ENCODE peak calls at places on chromosomes 4 and X, in nine cellular contexts. M is MM.1S; Q is choroid plexus epithelial cell; L is mesendoderm; U is IMR-90; E is fibroblast of lung; T is CD4-positive, CD25-positive, alpha-beta regulatory T cell; W is mesenchymal stem cell; G is neural progenitor cell. A is an unnamed sample.

GRCh38 chr4:31089815-31090214 is 369.6 kb downstream of the PCDH7 start:
- DNase-seq in M (peak), U (peak), W (peak), G (no peak), T (no peak), L (no peak), Q (peak), E (peak), A (no peak)

GRCh38 chr4:185743722-185744121 is 68.3 kb downstream of the SORBS2 start:
- DNase-seq in W (no peak), L (no peak), U (no peak), Q (no peak), T (no peak), G (no peak), E (no peak), M (no peak), A (no peak)

GRCh38 chr4:1961038-1961437 is 47.7 kb downstream of the NELFA start:
- DNase-seq in Q (no peak), G (no peak), W (no peak), T (no peak), M (no peak), L (no peak), E (no peak), U (no peak), A (no peak)

GRCh38 chr4:133149932-133150642 is 993 bp downstream of the PCDH10 start:
- DNase-seq in M (no peak), Q (peak), W (peak), G (no peak), T (no peak), U (no peak), L (no peak), E (peak), A (no peak)

GRCh38 chr4:41015031-41015675 is 199.2 kb downstream of the APBB2 start:
- DNase-seq in M (no peak), T (no peak), G (no peak), Q (no peak), W (no peak), U (no peak), L (peak), E (no peak), A (no peak)

GRCh38 chr4:151104621-151105020 is 5.2 kb downstream of the RPS3A start:
- DNase-seq in L (no peak), Q (no peak), T (no peak), G (no peak), E (no peak), M (no peak), W (no peak), U (no peak), A (no peak)

GRCh38 chrX:48514868-48515460 is 6.2 kb downstream of the PORCN start:
- DNase-seq in L (no peak), Q (no peak), T (no peak), G (no peak), M (no peak), W (no peak), E (no peak), U (no peak), A (no peak)

GRCh38 chr4:108417923-108418322 is 202.5 kb upstream of the RPL34 start:
- DNase-seq in T (no peak), G (no peak), U (peak), W (peak), Q (peak), M (no peak), E (peak), L (no peak), A (no peak)

GRCh38 chrX:3268804-3269203 is 77.6 kb downstream of the MXRA5 start:
- DNase-seq in M (no peak), T (no peak), U (peak), W (peak), G (no peak), L (no peak), Q (no peak), E (peak), A (no peak)

GRCh38 chr4:127113852-127114362 is 518.9 kb upstream of the INTU start:
- DNase-seq in T (no peak), L (peak), W (no peak), Q (no peak), U (no peak), M (no peak), E (no peak), G (no peak), A (no peak)

GRCh38 chr4:89836897-89837384 is at the start of gene SNCA:
- DNase-seq in M (no peak), U (peak), L (peak), Q (peak), G (peak), E (peak), T (peak), W (peak), A (no peak)

GRCh38 chrX:139738581-139738980 is 30.6 kb upstream of the MCF2 start:
- DNase-seq in G (no peak), T (no peak), U (peak), L (peak), E (peak), W (peak), Q (peak), M (peak), A (no peak)

GRCh38 chr4:151362404-151363164 is 37.2 kb upstream of the SH3D19 start:
- DNase-seq in G (peak), T (peak), M (peak), U (peak), E (peak), L (peak), W (peak), Q (peak), A (peak)

GRCh38 chr4:177444911-177445736 is 2.9 kb upstream of the AGA start:
- DNase-seq in G (no peak), L (no peak), M (no peak), U (no peak), Q (no peak), T (no peak), W (no peak), E (no peak), A (no peak)
- H3K4me3 ChIP-seq in G (peak), L (no peak), M (no peak), U (no peak), Q (no peak), T (no peak), W (no peak), E (no peak), A (no peak)

DNA sequence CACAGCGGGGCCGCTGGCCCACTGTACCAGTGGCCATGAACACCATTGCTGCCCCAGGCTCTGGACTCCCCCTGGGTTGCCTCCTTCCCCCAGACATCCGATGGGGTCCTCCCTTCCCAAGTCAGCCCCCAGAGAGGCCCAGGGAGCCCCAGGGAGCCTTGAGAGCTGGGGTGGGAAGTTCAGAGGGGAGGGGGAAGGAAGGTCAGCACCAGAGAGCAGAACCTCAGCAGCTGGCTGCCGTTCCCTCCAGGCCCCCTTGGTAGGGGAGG is 464 bp upstream of the ARHGAP4 start:
- DNase-seq in W (no peak), L (peak), T (no peak), G (no peak), Q (no peak), E (no peak), U (no peak), M (no peak), A (no peak)
- H3K4me3 ChIP-seq in W (peak), L (no peak), T (peak), G (peak), Q (no peak), E (no peak), U (no peak), M (peak), A (peak)

GRCh38 chrX:30246769-30247489 is at the start of gene MAGEB1:
- DNase-seq in G (peak), W (no peak), U (no peak), E (no peak), L (peak), Q (no peak), M (no peak), T (no peak), A (no peak)
- H3K4me3 ChIP-seq in G (no peak), W (no peak), U (no peak), E (no peak), L (no peak), Q (no peak), M (no peak), T (no peak), A (no peak)

DNA sequence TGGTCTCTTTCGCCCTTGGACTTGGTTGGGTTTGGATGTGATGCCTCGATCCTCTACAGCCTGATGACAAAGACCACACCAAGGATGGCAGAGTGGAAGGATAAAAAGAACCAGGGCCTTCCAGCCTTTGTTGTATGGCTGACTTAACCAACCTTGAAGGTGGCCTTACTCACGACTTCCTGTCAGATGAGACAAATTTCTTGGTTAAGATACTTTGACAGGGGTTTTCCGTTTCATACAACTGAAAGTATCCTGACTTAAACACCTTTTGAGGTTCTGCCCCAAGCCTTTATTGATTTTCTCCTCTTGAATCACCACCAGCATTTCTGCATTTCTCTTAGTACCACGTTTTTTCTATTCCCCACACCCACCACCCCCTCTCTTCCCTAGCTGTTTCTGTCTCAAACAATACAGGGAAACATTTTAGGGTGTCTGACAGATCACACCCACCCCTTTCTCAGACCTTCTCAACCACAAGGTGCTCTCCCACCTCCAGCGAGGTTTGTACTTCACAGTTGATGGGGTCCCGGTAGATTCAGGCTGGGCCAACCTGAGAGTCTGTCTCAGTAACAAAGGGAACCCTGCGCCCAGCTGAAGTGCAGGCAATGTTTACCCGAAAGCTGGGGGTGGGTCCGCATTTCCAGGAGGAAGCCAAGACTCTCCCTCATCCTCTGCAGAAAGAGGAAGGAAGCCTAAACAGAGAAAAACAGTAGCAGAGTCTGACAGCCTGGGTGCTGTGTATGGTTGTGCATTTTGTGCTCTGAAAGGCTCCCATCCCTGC is 5.0 kb upstream of the TSPAN5 start:
- DNase-seq in U (no peak), W (no peak), E (no peak), L (no peak), Q (no peak), G (no peak), T (peak), M (peak), A (peak)
- H3K4me3 ChIP-seq in U (no peak), W (no peak), E (no peak), L (no peak), Q (no peak), G (no peak), T (peak), M (peak), A (peak)

GRCh38 chr4:102779204-102779603 is 18.4 kb upstream of the MANBA start:
- DNase-seq in T (no peak), U (no peak), M (peak), E (no peak), W (no peak), G (no peak), Q (no peak), L (no peak), A (no peak)
- H3K4me3 ChIP-seq in T (no peak), U (no peak), M (no peak), E (no peak), W (no peak), G (no peak), Q (no peak), L (no peak), A (no peak)

GRCh38 chr4:149121015-149121404 is 678.8 kb upstream of the NR3C2 start:
- DNase-seq in E (no peak), L (no peak), W (no peak), G (no peak), Q (no peak), T (no peak), M (no peak), U (no peak), A (no peak)

DNA sequence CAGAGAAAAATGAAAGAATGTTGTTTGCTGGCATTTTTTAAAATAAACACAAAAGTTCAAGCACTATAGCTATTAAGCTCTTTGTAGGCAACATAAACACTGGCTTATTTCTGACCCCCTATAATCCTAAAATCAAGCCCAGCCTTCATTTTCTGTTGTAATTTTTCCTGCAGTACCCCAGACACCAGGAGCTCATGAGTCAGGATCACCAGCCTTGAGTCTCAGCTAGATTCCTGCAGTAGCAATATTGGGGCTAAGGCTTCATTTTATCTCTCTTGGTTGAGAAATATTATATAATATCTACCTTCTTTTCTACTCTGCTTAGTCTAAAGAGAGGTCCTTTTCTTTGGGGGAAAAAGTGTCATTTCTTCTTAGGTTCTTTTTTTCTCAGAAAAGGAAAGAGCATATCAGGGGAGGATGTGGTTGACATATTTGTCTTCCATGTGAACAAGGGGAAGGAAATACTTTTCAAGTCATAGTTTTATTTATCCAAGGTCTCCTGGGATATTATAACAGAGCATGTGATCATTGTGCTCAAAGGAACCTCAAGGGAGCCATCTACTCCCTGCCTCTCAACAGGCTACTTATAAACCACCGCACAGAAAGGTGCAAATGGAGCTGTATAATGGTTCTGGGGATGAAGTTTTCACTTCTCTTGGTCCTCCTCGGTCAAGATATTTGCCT is 678.3 kb upstream of the NR3C2 start:
- DNase-seq in U (peak), Q (peak), M (no peak), T (no peak), G (no peak), W (peak), L (no peak), E (peak), A (no peak)
- H3K4me3 ChIP-seq in U (no peak), Q (no peak), M (no peak), T (no peak), G (no peak), W (no peak), L (no peak), E (no peak), A (no peak)

GRCh38 chr4:112296949-112297483 is at the start of gene ALPK1:
- DNase-seq in L (no peak), W (peak), E (peak), M (peak), T (no peak), G (no peak), Q (peak), U (peak), A (peak)
- H3K4me3 ChIP-seq in L (no peak), W (peak), E (peak), M (peak), T (peak), G (no peak), Q (peak), U (peak), A (peak)

DNA sequence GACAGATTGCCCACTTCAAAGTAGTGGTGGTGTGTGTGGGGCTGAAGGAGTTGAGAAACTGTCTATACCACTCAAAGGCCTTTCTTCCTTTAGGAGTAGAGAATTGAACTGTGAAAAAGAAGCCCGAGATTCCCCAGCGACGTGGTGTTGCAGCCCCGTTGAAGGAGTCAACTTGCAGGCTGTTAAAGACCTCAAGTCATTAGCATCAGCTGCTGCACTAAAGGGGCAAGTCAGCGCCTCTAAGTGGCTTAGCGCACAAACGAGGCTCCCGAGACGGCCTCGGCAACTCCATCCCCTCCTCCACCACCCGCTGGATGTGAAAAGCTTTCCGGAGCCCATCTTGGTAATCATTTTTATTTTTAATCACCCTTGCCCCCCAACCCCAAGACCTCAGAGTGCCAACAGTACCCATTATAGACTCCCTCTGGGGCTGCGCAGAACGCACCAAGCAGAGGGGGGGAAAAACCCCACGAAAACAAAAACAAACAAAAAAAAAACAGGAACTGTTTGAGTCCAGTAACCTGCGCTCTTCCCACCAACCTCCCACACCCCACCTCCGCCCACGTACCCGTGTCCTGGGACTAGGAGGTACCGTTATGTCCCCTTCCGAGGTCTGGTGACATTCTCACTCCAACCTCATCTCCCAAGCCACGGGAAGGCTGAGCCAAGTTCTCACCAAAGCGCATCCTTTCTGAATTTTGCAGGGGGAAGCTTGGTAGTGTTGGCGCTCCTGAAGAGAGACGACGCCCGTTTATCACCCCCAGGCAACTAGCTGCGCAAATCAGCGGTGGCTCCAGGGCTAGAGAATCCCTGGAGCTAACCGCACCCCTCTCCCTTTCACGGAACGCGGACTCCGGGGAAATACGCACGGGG is 808 bp upstream of the PRDM8 start:
- DNase-seq in E (peak), W (peak), T (no peak), Q (no peak), M (no peak), G (peak), U (peak), L (peak), A (no peak)
- H3K4me3 ChIP-seq in E (peak), W (peak), T (no peak), Q (peak), M (peak), G (peak), U (peak), L (no peak), A (no peak)

A was measured in Jurkat, Clone E6-1.